ENCODE peak calls at places on chromosomes 6 and 20, in six cellular contexts. V is HFFc6, U is natural killer cell, M is fibroblast of lung, G is uterus, B is fibroblast of the aortic adventitia. J is an unnamed sample.

GRCh38 chr6:134835998-134836397 is 113.9 kb downstream of the ALDH8A1 start:
- DNase-seq in V (no peak), U (no peak), M (peak; percentile 65), G (no peak), B (peak; percentile 83), J (no peak)

GRCh38 chr6:53906842-53907241 is 112.0 kb downstream of the LRRC1 start:
- DNase-seq in V (no peak), U (no peak), M (no peak), G (peak; percentile 27), B (peak; percentile 15), J (no peak)

GRCh38 chr6:170135821-170136471 is 154.9 kb downstream of the DLL1 start:
- DNase-seq in V (no peak), U (peak; percentile 14), M (no peak), G (peak; percentile 12), B (no peak), J (no peak)

GRCh38 chr20:35005463-35005961 is 49.8 kb downstream of the MYH7B start:
- DNase-seq in V (no peak), U (no peak), M (no peak), G (peak; percentile 9), B (no peak), J (no peak)

GRCh38 chr6:167680605-167681149 is 146.0 kb upstream of the AFDN start:
- DNase-seq in V (no peak), U (no peak), M (no peak), G (no peak), B (no peak), J (no peak)

GRCh38 chr20:53578492-53579222 is 15.0 kb downstream of the ZNF217 start:
- DNase-seq in V (peak; percentile 82), U (peak; percentile 30), M (peak; percentile 78), G (peak; percentile 45), B (peak; percentile 97), J (peak; percentile 88)

GRCh38 chr6:80638222-80639055 is 532.0 kb downstream of the BCKDHB start:
- DNase-seq in V (peak; percentile 93), U (no peak), M (peak; percentile 98), G (no peak), B (peak; percentile 81), J (peak; percentile 97)

GRCh38 chr20:31835977-31836852 is 9.2 kb downstream of the FOXS1 start:
- DNase-seq in V (peak; percentile 86), U (peak; percentile 66), M (peak; percentile 95), G (peak; percentile 73), B (peak; percentile 89), J (peak; percentile 96)

GRCh38 chr6:136103101-136103688 is 146.9 kb downstream of the MTFR2 start:
- DNase-seq in V (no peak), U (no peak), M (no peak), G (peak; percentile 48), B (peak; percentile 74), J (no peak)

DNA sequence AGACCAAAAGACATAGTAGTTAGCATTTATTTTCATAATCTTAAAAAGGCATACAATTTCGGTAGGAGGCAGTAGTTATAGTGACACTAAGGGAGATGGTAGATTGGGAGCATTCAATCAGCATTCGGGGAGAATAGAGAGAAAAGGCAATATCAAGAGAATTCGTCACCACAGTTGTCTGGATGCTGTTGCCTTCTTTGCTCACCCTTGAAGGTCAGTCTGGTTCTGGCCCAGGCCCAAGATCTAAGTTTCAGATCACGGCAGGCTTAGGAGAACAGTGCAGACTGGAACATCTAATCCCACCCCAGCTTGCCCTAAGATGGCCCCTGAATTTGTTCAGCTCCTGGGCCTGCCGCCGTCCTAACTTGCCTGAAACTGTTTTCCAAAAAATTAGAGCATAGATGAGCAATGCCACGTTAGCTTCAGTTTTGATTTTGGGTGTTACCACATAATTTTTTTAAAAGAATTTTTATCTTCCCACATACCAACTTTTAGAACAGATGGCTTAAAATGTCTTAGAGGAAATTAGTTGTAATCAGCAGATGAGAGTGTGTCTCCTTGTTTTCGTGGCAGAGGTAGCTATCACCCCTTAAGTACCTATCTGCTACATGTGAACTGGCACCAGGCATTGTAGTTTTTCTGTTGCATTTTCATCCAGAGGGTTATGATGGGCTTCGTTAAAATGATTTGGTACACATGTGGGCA is 8.3 kb upstream of the CEP85L start:
- DNase-seq in V (no peak), U (no peak), M (no peak), G (no peak), B (no peak), J (no peak)
- TF ChIP-seq CTCF in V (no peak), U (no peak), M (no peak), G (no peak), B (no peak), J (no peak)

DNA sequence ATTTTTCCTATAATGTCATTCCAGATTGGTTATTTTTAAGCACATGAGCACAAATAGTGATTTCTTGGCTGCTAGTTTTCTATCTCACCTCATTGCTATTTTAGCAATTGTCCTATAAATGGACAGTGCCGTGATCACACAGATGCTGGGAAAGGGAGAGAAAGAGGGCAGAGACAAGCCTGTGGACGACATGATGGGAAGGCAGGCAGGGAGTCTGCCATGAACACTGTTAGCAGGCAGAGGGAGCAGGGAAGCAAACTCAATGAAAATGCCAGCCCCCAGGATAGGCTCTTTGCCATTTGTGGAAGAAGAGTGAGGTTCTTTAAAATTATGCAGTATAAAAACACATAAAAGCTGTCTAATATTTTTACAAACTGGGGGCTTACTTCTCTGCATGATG is 96.8 kb downstream of the ADTRP start:
- DNase-seq in V (no peak), U (no peak), M (no peak), G (no peak), B (no peak), J (no peak)
- TF ChIP-seq CTCF in V (no peak), U (no peak), M (no peak), G (no peak), B (no peak), J (peak; percentile 7)

DNA sequence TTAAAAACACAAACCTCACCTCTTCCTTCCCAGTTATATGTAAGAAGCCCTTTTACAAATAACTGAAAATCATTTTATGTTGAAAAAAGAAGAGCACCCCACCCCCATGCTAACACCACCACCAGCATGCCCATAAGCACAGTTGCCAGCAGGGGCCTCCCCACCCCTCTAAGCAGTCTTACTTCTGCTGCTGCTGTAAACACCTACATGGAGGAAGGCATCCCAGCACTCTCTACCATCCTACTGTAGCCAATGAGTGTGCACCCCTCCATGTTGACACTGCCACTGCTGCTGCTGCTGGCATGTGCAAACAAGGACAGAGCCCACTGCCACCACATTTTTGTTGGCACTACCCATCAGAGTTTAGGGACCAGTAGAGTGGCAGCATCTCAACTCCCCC is 49.6 kb upstream of the PHIP start:
- DNase-seq in V (no peak), U (no peak), M (no peak), G (no peak), B (no peak), J (no peak)
- TF ChIP-seq CTCF in V (no peak), U (no peak), M (no peak), G (no peak), B (no peak), J (no peak)

GRCh38 chr6:137705166-137706064 is 161.6 kb upstream of the TNFAIP3 start:
- DNase-seq in V (peak; percentile 60), U (peak; percentile 69), M (no peak), G (peak; percentile 71), B (peak; percentile 80), J (peak; percentile 61)
- TF ChIP-seq CTCF in V (peak; percentile 88), U (peak; percentile 93), M (peak; percentile 93), G (peak; percentile 66), B (peak; percentile 95), J (peak; percentile 92)

GRCh38 chr6:147389463-147389862 is 119.0 kb upstream of the SAMD5 start:
- DNase-seq in V (no peak), U (no peak), M (no peak), G (no peak), B (no peak), J (no peak)

GRCh38 chr6:147395158-147395557 is 113.3 kb upstream of the SAMD5 start:
- DNase-seq in V (no peak), U (no peak), M (peak; percentile 25), G (no peak), B (peak; percentile 27), J (peak; percentile 21)

GRCh38 chr6:147384737-147385710 is 123.5 kb upstream of the SAMD5 start:
- DNase-seq in V (no peak), U (no peak), M (no peak), G (no peak), B (no peak), J (no peak)

GRCh38 chr6:147392917-147393625 is 115.4 kb upstream of the SAMD5 start:
- DNase-seq in V (no peak), U (no peak), M (no peak), G (no peak), B (no peak), J (no peak)

DNA sequence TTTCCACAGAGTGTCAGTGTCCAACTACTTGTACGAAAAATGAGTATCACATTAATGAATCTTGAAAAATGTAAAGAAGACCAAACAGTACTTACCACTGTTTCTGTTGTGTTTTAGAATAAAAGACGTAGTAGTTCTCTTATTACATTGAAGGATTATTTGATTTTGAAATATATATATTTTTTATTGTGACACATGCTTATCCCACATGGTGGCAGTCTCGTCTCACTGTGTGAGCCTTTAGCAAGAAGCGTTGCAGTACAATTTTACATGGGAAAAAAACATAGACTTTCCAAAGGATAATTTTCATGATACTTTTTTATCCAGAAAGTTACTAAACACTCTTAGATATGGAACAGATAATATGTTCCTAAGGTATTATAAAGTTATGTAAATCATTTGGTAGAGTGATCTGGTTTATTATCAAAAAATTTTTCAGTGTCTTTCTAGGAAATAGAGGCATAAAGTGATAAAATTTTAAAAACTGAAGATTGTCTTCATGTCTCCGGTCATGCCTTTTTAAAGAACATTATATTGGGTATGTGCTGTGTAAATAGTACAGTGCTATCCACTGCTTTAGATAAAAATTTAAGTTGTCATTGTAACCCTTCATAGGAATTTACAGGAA is 117.5 kb upstream of the SAMD5 start:
- DNase-seq in V (peak; percentile 13), U (no peak), M (peak; percentile 15), G (no peak), B (no peak), J (peak; percentile 39)
- TF ChIP-seq CTCF in V (peak; percentile 69), U (no peak), M (no peak), G (no peak), B (no peak), J (peak; percentile 34)

GRCh38 chr6:161374971-161375873 is 101.4 kb upstream of the AGPAT4 start:
- DNase-seq in V (no peak), U (no peak), M (peak; percentile 68), G (peak; percentile 43), B (peak; percentile 26), J (peak; percentile 62)
- TF ChIP-seq CTCF in V (peak; percentile 32), U (no peak), M (peak; percentile 18), G (no peak), B (no peak), J (peak; percentile 44)

DNA sequence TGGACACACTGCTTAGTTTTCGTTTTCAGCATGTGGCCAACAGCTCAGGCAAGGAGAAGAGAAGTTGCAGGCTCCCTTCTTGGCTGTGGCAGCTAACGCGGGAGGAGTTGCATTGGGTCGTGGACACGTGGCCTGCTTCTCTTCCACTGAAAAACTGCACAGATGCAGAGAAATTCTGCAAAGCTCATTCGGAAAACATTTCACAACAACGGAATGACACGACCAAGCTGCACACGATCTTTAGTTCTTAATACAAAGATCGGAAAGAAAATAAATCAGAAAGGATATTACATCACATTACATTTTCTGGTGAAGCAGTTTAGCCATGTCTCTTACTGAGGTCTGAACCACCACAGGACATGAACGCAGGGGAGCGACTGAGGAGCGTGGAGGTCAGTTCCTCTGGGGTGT is 178.4 kb downstream of the THBS2 start:
- DNase-seq in V (no peak), U (no peak), M (peak; percentile 20), G (peak; percentile 90), B (peak; percentile 98), J (peak; percentile 88)
- TF ChIP-seq CTCF in V (no peak), U (no peak), M (no peak), G (no peak), B (no peak), J (no peak)

GRCh38 chr6:90098025-90098474 is 198.6 kb downstream of the BACH2 start:
- DNase-seq in V (peak; percentile 74), U (no peak), M (peak; percentile 99), G (peak; percentile 71), B (peak; percentile 93), J (peak; percentile 96)
- TF ChIP-seq CTCF in V (peak; percentile 44), U (no peak), M (peak; percentile 59), G (no peak), B (peak; percentile 47), J (peak; percentile 57)

GRCh38 chr6:13296536-13296997 is 31.8 kb downstream of the TBC1D7 start:
- DNase-seq in V (no peak), U (no peak), M (no peak), G (no peak), B (no peak), J (no peak)
- TF ChIP-seq CTCF in V (no peak), U (no peak), M (no peak), G (no peak), B (no peak), J (no peak)